ENCODE peak calls at places on chromosomes 3 and 15, in four cellular contexts. One of them, this sample, is unnamed.
A peak's percentile ranks its signal among the peaks of the same experiment; 100 is the strongest.

GRCh38 chr15:59360896-59361295 is 11.8 kb downstream of the MYO1E start:
- DNase-seq in body of pancreas: no peak
- DNase-seq in H1: no peak
- DNase-seq in tibial nerve: no peak
- DNase-seq in this sample: no peak

GRCh38 chr3:87792532-87793321 is 266.1 kb downstream of the CGGBP1 start:
- DNase-seq in tibial nerve: no peak
- DNase-seq in body of pancreas: peak; percentile 22
- DNase-seq in H1: no peak
- DNase-seq in this sample: no peak

GRCh38 chr15:67074886-67075229 is 9.5 kb downstream of the SMAD3 start:
- DNase-seq in H1: no peak
- DNase-seq in tibial nerve: no peak
- DNase-seq in body of pancreas: no peak
- DNase-seq in this sample: no peak

GRCh38 chr15:74180689-74181602 is 7.4 kb downstream of the ISLR start:
- DNase-seq in H1: no peak
- DNase-seq in body of pancreas: no peak
- DNase-seq in tibial nerve: no peak
- DNase-seq in this sample: no peak

GRCh38 chr3:134397755-134398154 is 23.5 kb upstream of the AMOTL2 start:
- DNase-seq in tibial nerve: no peak
- DNase-seq in body of pancreas: no peak
- DNase-seq in H1: no peak
- DNase-seq in this sample: no peak

GRCh38 chr3:48897401-48898376 is 993 bp downstream of the SLC25A20 start:
- DNase-seq in body of pancreas: peak; percentile 21
- DNase-seq in tibial nerve: no peak
- DNase-seq in H1: no peak
- DNase-seq in this sample: no peak

GRCh38 chr3:172404237-172404962 is 43.9 kb downstream of the GHSR start:
- DNase-seq in tibial nerve: no peak
- DNase-seq in body of pancreas: no peak
- DNase-seq in H1: no peak
- DNase-seq in this sample: no peak

GRCh38 chr15:94235681-94236080 is 4.3 kb downstream of the MCTP2 start:
- DNase-seq in body of pancreas: no peak
- DNase-seq in tibial nerve: no peak
- DNase-seq in H1: no peak
- DNase-seq in this sample: no peak

GRCh38 chr15:52052076-52052935 is 33.3 kb downstream of the MAPK6 start:
- DNase-seq in tibial nerve: no peak
- DNase-seq in H1: no peak
- DNase-seq in body of pancreas: no peak
- DNase-seq in this sample: no peak

GRCh38 chr3:83894223-83894622 is 1064.6 kb upstream of the CADM2 start:
- DNase-seq in tibial nerve: no peak
- DNase-seq in body of pancreas: no peak
- DNase-seq in H1: no peak
- DNase-seq in this sample: no peak

GRCh38 chr3:112087746-112088145 is 1.6 kb downstream of the C3orf52 start:
- DNase-seq in H1: no peak
- DNase-seq in body of pancreas: peak; percentile 80
- DNase-seq in tibial nerve: no peak
- DNase-seq in this sample: no peak

GRCh38 chr3:36172699-36173098 is 207.6 kb upstream of the STAC start:
- DNase-seq in body of pancreas: no peak
- DNase-seq in tibial nerve: no peak
- DNase-seq in H1: no peak
- DNase-seq in this sample: no peak

GRCh38 chr3:114904633-114905032 is 242.5 kb downstream of the ZBTB20 start:
- DNase-seq in body of pancreas: no peak
- DNase-seq in tibial nerve: no peak
- DNase-seq in H1: no peak
- DNase-seq in this sample: no peak

DNA sequence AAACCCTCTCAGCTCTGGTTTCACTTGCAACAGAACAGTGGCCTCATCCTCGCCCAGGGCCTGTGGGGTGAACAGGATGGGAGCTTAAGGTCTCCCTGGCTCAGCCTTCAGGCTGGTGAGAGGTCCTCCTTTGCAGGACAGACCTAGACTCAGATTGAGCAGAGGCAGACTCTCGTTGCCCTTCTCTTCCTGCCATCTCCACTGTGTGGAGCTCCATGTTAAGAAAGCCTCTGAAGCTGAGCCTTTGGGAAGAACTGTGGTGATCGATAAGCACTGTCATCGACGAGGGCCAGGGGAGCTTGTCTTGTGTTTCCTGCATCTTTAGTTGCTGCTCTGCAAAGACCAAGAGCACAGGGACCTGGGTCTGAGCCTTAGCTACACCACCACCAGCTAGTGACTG is 37.8 kb upstream of the GRIP2 start:
- DNase-seq in tibial nerve: no peak
- DNase-seq in body of pancreas: no peak
- DNase-seq in H1: no peak
- DNase-seq in this sample: no peak
- TF ChIP-seq POLR2A in tibial nerve: no peak
- TF ChIP-seq POLR2A in body of pancreas: no peak
- TF ChIP-seq POLR2A in H1: no peak
- TF ChIP-seq POLR2A in this sample: no peak

GRCh38 chr3:1079641-1080040 is 13.2 kb upstream of the CNTN6 start:
- DNase-seq in tibial nerve: no peak
- DNase-seq in H1: no peak
- DNase-seq in body of pancreas: no peak
- DNase-seq in this sample: no peak

GRCh38 chr3:1087066-1087555 is 5.7 kb upstream of the CNTN6 start:
- DNase-seq in body of pancreas: peak; percentile 26
- DNase-seq in H1: no peak
- DNase-seq in tibial nerve: peak; percentile 52
- DNase-seq in this sample: peak; percentile 15

DNA sequence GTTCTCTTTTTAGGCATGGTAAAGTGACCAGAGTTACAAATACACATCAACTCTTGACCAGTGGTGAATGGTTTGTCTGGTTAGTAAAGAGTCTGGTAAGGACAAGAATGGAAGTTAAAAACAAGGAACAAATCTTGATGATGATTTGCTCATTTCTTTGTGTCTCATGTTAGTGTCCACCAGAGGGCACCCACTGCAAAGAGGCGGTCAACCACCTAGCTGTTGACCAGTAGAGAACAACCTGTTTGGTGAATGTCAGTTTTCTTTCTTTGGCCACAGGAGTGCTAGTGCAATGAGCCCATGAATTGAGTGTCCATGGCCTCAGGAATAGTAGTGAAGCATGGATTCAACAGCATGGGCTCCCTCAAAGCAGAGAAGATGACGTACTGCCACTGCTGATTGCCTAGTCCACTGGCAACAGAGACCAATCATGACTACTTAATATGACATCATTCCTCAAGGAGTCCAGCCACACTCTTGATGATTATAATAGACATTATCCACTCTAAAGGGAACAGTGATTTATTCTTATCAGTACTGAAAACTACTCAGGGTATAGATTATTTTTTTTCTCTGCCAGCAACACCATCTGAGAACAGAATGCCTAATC is 10.7 kb upstream of the CNTN6 start:
- DNase-seq in H1: no peak
- DNase-seq in tibial nerve: peak; percentile 53
- DNase-seq in body of pancreas: peak; percentile 44
- DNase-seq in this sample: no peak
- TF ChIP-seq CTCF in H1: peak; percentile 47
- TF ChIP-seq CTCF in tibial nerve: peak; percentile 56
- TF ChIP-seq CTCF in body of pancreas: peak; percentile 38
- TF ChIP-seq CTCF in this sample: peak; percentile 25

DNA sequence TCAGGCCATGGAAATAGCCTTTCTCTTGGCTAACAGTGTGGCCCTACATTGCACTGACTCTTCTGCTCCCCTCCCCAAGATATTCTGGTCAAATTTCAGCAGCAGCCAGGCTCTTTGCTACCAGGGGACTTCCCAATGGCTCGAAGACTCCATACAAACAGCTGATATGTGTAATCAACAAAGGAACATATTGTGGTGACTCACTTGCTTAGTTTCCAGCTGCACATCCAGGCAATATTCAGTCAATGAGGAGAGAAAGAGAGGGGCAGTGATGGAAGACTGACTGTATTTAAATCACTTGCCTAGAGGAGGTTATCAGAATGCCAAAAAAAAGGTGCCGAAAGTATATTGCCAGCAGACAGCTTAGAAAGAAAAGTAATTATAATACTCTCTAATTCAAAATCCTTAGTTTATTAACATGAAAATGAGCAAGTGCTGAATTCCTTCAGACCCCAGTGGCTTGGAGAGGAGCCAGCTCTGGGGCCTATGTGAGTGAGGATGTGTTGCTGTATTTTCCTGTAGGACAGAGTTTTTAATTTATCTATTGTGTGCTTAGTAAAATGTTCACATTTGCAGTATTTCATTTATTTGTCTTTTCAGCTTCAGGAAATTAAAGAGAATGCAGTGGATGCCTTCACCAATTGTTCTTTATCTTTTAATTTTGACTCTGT is 236.5 kb downstream of the LRTM1 start:
- DNase-seq in tibial nerve: no peak
- DNase-seq in body of pancreas: no peak
- DNase-seq in H1: no peak
- DNase-seq in this sample: no peak
- H3K4me1 ChIP-seq in tibial nerve: no peaks in the 10 kb centered on the region
- H3K4me1 ChIP-seq in body of pancreas: no peaks in the 10 kb centered on the region
- H3K4me1 ChIP-seq in H1: peaks cover 17% of the 10 kb centered on the region
- H3K4me1 ChIP-seq in this sample: no peaks in the 10 kb centered on the region

DNA sequence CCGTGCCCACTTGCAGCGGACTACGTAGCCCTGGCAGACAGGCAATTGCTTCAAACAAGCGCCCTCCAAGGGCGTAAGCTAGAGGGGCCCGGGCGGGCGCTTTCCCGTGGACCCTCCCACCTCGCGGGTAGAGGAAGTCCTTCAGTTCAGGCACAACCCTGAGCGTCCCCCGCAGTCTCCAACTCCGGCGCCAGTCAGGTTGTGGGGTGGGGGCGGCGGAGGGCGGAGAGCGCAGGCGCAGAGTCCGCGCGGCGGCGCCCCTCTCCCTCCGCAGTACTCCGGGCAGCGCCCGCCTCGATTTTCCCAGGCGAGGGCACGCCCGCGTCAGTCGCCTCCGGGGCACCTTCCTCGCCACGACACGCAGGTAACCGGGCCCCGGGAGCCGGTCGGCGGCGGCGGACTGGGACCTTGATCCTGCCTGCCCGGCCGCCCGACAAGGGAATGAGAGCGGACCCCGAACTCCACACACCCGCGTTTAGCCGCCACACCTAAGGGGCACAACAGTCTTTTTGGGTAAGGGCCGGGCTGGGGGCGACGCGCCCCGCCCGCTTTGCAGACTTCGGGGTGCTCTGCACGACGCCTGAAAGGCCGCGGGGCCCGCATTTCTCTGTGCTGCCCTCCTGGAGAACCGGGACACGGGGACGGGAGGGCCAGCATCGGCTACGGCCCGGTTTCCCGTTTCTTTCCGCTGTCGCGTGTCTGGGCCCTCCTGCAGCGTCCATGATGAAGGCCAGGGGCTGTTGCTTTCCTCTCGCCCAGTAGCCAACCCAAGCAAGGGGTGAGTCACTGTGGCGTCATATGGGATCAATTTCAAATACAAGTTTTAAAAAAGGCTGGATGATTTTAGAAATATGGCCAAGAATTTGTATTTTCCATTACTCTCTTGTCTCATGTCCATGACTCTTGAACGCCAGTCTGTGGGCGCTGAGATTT is at the start of gene SLC35G2:
- DNase-seq in H1: no peak
- DNase-seq in tibial nerve: peak; percentile 25
- DNase-seq in body of pancreas: peak; percentile 38
- DNase-seq in this sample: peak; percentile 42
- TF ChIP-seq POLR2A in H1: no peak
- TF ChIP-seq POLR2A in tibial nerve: no peak
- TF ChIP-seq POLR2A in body of pancreas: no peak
- TF ChIP-seq POLR2A in this sample: peak; percentile 24